ENCODE peak calls at places on chromosomes 4 and X, in ten cellular contexts. K is mucosa of descending colon; V is activated CD4-positive, alpha-beta T cell treated with anti-CD3 and anti-CD28 coated beads for 36 hours; T is activated CD4-positive, CD25-positive, alpha-beta regulatory T cell; Q is CD4-positive, alpha-beta memory T cell; E is stimulated activated CD4-positive, alpha-beta T cell treated with anti-CD3 and anti-CD28 coated beads, Interleukin-4, amount 100 ng/mL, for 48 hours; Y is amniotic stem cell; L is activated effector memory CD4-positive, alpha-beta T cell treated with anti-CD3 and anti-CD28 coated beads, Interleukin-2, amount 50 U/mL, for 16 hours; C is NCI-H1092; G is kidney. X is an unnamed sample.

GRCh38 chrX:115988825-115989224 is 181.7 kb upstream of the AGTR2 start:
- DNase-seq in E (no peak), T (no peak), Y (no peak), G (no peak), L (no peak), Q (no peak), C (no peak), K (no peak), V (no peak), X (no peak)

GRCh38 chrX:12505127-12505526 is 286.1 kb upstream of the PRPS2 start:
- DNase-seq in Y (no peak), K (no peak), Q (no peak), G (no peak), V (no peak), E (no peak), L (no peak), C (no peak), T (no peak), X (no peak)

GRCh38 chr4:30950737-30951136 is 230.6 kb downstream of the PCDH7 start:
- DNase-seq in K (no peak), Y (no peak), L (no peak), V (no peak), G (no peak), T (no peak), Q (no peak), E (no peak), C (no peak), X (no peak)

GRCh38 chr4:114807759-114808404 is 209.3 kb downstream of the UGT8 start:
- DNase-seq in L (peak), V (peak), K (no peak), Q (peak), C (no peak), Y (no peak), E (peak), T (no peak), G (no peak), X (no peak)

GRCh38 chrX:38225093-38225492 is 4.4 kb upstream of the SRPX start:
- DNase-seq in K (no peak), Y (no peak), L (no peak), E (no peak), G (no peak), C (no peak), V (no peak), T (no peak), Q (no peak), X (no peak)

GRCh38 chr4:165355900-165356300 is 22.9 kb upstream of the CPE start:
- DNase-seq in Q (no peak), V (peak), C (peak), E (no peak), G (no peak), T (no peak), K (no peak), Y (no peak), L (no peak), X (peak)

GRCh38 chr4:109914356-109914755 is 1.7 kb downstream of the EGF start:
- DNase-seq in C (no peak), Q (no peak), G (no peak), L (no peak), T (no peak), K (no peak), Y (no peak), E (no peak), V (no peak), X (no peak)

GRCh38 chr4:185235480-185236154 is 26.2 kb downstream of the SNX25 start:
- DNase-seq in K (no peak), V (no peak), L (no peak), G (no peak), Y (no peak), T (no peak), Q (no peak), C (no peak), E (no peak), X (no peak)

GRCh38 chr4:88179261-88179660 is 20.8 kb upstream of the ABCG2 start:
- DNase-seq in L (no peak), T (no peak), C (no peak), Y (no peak), Q (no peak), V (no peak), E (no peak), G (no peak), K (no peak), X (no peak)

GRCh38 chrX:153933751-153934472 is 925 bp downstream of the NAA10 start:
- DNase-seq in L (no peak), T (no peak), G (no peak), V (no peak), C (no peak), K (no peak), E (no peak), Y (no peak), Q (no peak), X (no peak)

GRCh38 chrX:6748595-6748994 is 213.7 kb upstream of the VCX3A start:
- DNase-seq in T (no peak), K (no peak), L (no peak), C (no peak), E (no peak), G (no peak), V (no peak), Q (no peak), Y (no peak), X (no peak)

GRCh38 chr4:185573651-185574199 is 38.4 kb upstream of the PDLIM3 start:
- DNase-seq in E (no peak), L (no peak), Q (no peak), G (no peak), V (no peak), T (no peak), C (peak), Y (peak), K (no peak), X (no peak)

GRCh38 chr4:121784975-121785374 is 16.1 kb upstream of the EXOSC9 start:
- DNase-seq in G (no peak), Y (peak), Q (no peak), V (no peak), C (no peak), T (no peak), E (no peak), K (no peak), L (no peak), X (no peak)

GRCh38 chr4:40547446-40548132 is 82.1 kb downstream of the RBM47 start:
- DNase-seq in E (no peak), Q (no peak), G (no peak), K (no peak), C (no peak), T (no peak), L (no peak), Y (no peak), V (no peak), X (no peak)

GRCh38 chrX:31132803-31133202 is 61.0 kb upstream of the FTHL17 start:
- DNase-seq in C (peak), L (no peak), K (no peak), T (no peak), V (peak), Q (no peak), G (no peak), Y (no peak), E (no peak), X (no peak)

GRCh38 chrX:31384471-31384870 is 312.6 kb upstream of the FTHL17 start:
- DNase-seq in V (no peak), K (no peak), Y (no peak), G (no peak), E (no peak), L (no peak), C (no peak), T (no peak), Q (no peak), X (no peak)

GRCh38 chr4:27524224-27524623 is 663.6 kb downstream of the STIM2 start:
- DNase-seq in G (no peak), L (no peak), K (no peak), Y (no peak), T (no peak), V (no peak), E (no peak), C (no peak), Q (no peak), X (no peak)

GRCh38 chr4:81052119-81053068 is 21.9 kb downstream of the BMP3 start:
- DNase-seq in V (peak), Q (peak), C (peak), E (no peak), L (peak), G (no peak), Y (peak), K (no peak), T (peak), X (no peak)

GRCh38 chr4:141636077-141636770 is at the start of gene IL15:
- DNase-seq in G (peak), L (peak), Y (no peak), T (peak), C (no peak), Q (peak), V (peak), E (peak), K (peak), X (peak)

GRCh38 chr4:173218411-173219125 is 50.0 kb downstream of the GALNT7 start:
- DNase-seq in K (no peak), Y (no peak), V (no peak), C (no peak), E (no peak), L (no peak), T (no peak), G (no peak), Q (no peak), X (no peak)

GRCh38 chrX:70452143-70452733 is 7.6 kb downstream of the DLG3 start:
- DNase-seq in C (peak), Y (peak), Q (peak), T (peak), L (peak), G (peak), K (peak), V (peak), E (peak), X (peak)

GRCh38 chr4:54016504-54016903 is 47.9 kb downstream of the CHIC2 start:
- DNase-seq in V (no peak), G (no peak), T (no peak), Q (no peak), C (peak), E (no peak), Y (no peak), K (no peak), L (no peak), X (no peak)